ENCODE peak calls at places on chromosome 1, in nine cellular contexts. D, J, Q, C, N, I, G, M and A are unnamed samples.

GRCh38 chr1:228335406-228336307 is 71.0 kb downstream of the TRIM11 start:
- DNase-seq in D (no peak), J (no peak), Q (no peak), C (no peak), N (no peak), I (no peak), G (no peak), M (no peak), A (no peak)

GRCh38 chr1:246795906-246796694 is 71.9 kb downstream of the SCCPDH start:
- DNase-seq in D (no peak), J (no peak), Q (no peak), C (no peak), N (no peak), I (peak), G (no peak), M (no peak), A (no peak)

GRCh38 chr1:89454845-89455521 is 69.6 kb upstream of the LRRC8B start:
- DNase-seq in D (peak), J (peak), Q (peak), C (peak), N (no peak), I (peak), G (peak), M (peak), A (no peak)

GRCh38 chr1:239814306-239814881 is 277.3 kb upstream of the FMN2 start:
- DNase-seq in D (no peak), J (no peak), Q (peak), C (no peak), N (peak), I (peak), G (no peak), M (peak), A (no peak)

GRCh38 chr1:235112297-235113182 is 16.1 kb downstream of the TOMM20 start:
- DNase-seq in D (no peak), J (no peak), Q (no peak), C (no peak), N (no peak), I (no peak), G (no peak), M (no peak), A (no peak)

GRCh38 chr1:224616761-224617409 is 768 bp downstream of the CNIH3 start:
- DNase-seq in D (no peak), J (no peak), Q (peak), C (no peak), N (no peak), I (no peak), G (no peak), M (peak), A (no peak)

GRCh38 chr1:91601554-91602322 is 101.1 kb downstream of the CDC7 start:
- DNase-seq in D (no peak), J (no peak), Q (no peak), C (no peak), N (no peak), I (no peak), G (no peak), M (no peak), A (no peak)

GRCh38 chr1:209368864-209369598 is 214.5 kb upstream of the CAMK1G start:
- DNase-seq in D (peak), J (peak), Q (no peak), C (no peak), N (no peak), I (no peak), G (no peak), M (peak), A (no peak)

GRCh38 chr1:96962807-96963206 is 241.2 kb downstream of the PTBP2 start:
- DNase-seq in D (no peak), J (no peak), Q (no peak), C (no peak), N (no peak), I (peak), G (no peak), M (no peak), A (no peak)

GRCh38 chr1:51061231-51061943 is 40.6 kb upstream of the C1orf185 start:
- DNase-seq in D (no peak), J (no peak), Q (no peak), C (peak), N (no peak), I (peak), G (no peak), M (no peak), A (no peak)

GRCh38 chr1:15017105-15017504 is 136.4 kb upstream of the TMEM51 start:
- DNase-seq in D (no peak), J (no peak), Q (no peak), C (no peak), N (no peak), I (no peak), G (no peak), M (no peak), A (no peak)

GRCh38 chr1:209780276-209780675 is 4.1 kb downstream of the C1orf74 start:
- DNase-seq in D (no peak), J (no peak), Q (no peak), C (no peak), N (no peak), I (no peak), G (no peak), M (no peak), A (no peak)

GRCh38 chr1:185674201-185674600 is 60.0 kb upstream of the HMCN1 start:
- DNase-seq in D (no peak), J (no peak), Q (no peak), C (peak), N (no peak), I (peak), G (peak), M (no peak), A (no peak)

GRCh38 chr1:51133045-51133444 is 31.0 kb downstream of the C1orf185 start:
- DNase-seq in D (no peak), J (no peak), Q (no peak), C (no peak), N (no peak), I (no peak), G (no peak), M (no peak), A (no peak)